ENCODE peak calls at places on chromosomes 6 and 20, in five cellular contexts. H is mesenchymal stem cell, N is mammary epithelial cell, G is OCI-LY7, W is lower lobe of right lung. U is an unnamed sample. For H3K36me3, the result is how much of the 10 kb centered on the place peaks cover.

GRCh38 chr6:168542301-168542700 is 101.3 kb downstream of the SMOC2 start:
- DNase-seq in G (no peak), H (no peak), N (no peak), W (peak), U (no peak)

GRCh38 chr6:34233867-34234266 is 2.8 kb upstream of the HMGA1 start:
- DNase-seq in N (no peak), H (no peak), W (no peak), G (no peak), U (no peak)

GRCh38 chr6:15243994-15244604 is 1.8 kb upstream of the JARID2 start:
- DNase-seq in W (no peak), G (no peak), N (no peak), H (peak), U (no peak)

GRCh38 chr6:99943846-99944245 is 50.2 kb downstream of the MCHR2 start:
- DNase-seq in N (no peak), W (no peak), H (no peak), G (no peak), U (no peak)

GRCh38 chr6:167495506-167496391 is 170.9 kb downstream of the TTLL2 start:
- DNase-seq in H (no peak), G (no peak), N (no peak), W (no peak), U (no peak)

GRCh38 chr6:15504040-15504491 is 158.8 kb downstream of the DTNBP1 start:
- DNase-seq in N (no peak), G (no peak), W (no peak), H (no peak), U (no peak)

GRCh38 chr6:4296552-4296951 is 161.2 kb upstream of the ECI2 start:
- DNase-seq in H (no peak), G (no peak), W (no peak), N (no peak), U (no peak)

GRCh38 chr6:144931172-144932035 is 646.3 kb downstream of the UTRN start:
- DNase-seq in W (no peak), G (peak), H (peak), N (peak), U (peak)

GRCh38 chr6:159047896-159048685 is 3.3 kb upstream of the TAGAP start:
- DNase-seq in W (no peak), N (no peak), H (no peak), G (no peak), U (no peak)

GRCh38 chr6:36067374-36068011 is 39.9 kb downstream of the MAPK14 start:
- DNase-seq in N (peak), H (peak), W (no peak), G (no peak), U (no peak)

GRCh38 chr20:1965520-1966278 is 28.2 kb downstream of the PDYN start:
- DNase-seq in H (peak), G (peak), N (peak), W (peak), U (peak)
- H3K4me3 ChIP-seq in H (peak), G (no peak), N (no peak), W (no peak), U (no peak)

GRCh38 chr20:17655286-17655651 is 26.8 kb downstream of the RRBP1 start:
- DNase-seq in G (no peak), W (no peak), N (no peak), H (no peak), U (no peak)
- H3K36me3 ChIP-seq in G (under half), W (under half), N (under half), H (half or more), U (under half)

DNA sequence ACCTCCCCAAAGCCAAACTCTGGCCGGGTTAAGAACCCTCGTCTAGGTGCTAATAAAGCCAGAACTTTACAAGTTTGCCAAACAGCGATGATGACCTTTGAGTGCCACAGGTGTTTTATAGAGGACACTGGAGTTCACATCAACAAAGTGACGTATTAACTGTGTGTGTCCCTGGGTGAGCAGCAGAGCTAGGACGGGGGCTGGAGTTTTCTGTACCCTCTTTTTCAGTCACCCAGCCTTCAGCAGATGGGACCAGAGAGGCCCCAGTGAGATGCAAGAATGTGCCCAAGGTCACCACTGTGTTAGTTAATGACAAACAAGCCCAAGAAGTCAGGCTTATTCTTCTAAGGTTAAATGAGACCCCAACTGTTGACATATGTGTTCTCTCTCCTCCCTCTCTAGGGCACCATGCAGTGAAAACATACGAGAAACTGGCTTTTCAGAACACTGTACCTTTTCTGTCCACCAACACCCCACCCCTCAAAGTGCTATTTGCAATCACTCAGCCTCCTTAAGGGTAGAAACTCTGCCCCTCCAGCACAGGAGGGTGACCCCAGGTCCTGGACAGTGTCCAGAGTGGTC is 5.3 kb downstream of the SDC4 start:
- DNase-seq in H (no peak), N (no peak), G (no peak), W (no peak), U (no peak)
- H3K27ac ChIP-seq in H (peak), N (peak), G (no peak), W (peak), U (no peak)

GRCh38 chr20:45345104-45345936 is 2.9 kb downstream of the SDC4 start:
- DNase-seq in H (no peak), G (no peak), N (peak), W (peak), U (no peak)
- H3K4me3 ChIP-seq in H (peak), G (no peak), N (peak), W (peak), U (no peak)

DNA sequence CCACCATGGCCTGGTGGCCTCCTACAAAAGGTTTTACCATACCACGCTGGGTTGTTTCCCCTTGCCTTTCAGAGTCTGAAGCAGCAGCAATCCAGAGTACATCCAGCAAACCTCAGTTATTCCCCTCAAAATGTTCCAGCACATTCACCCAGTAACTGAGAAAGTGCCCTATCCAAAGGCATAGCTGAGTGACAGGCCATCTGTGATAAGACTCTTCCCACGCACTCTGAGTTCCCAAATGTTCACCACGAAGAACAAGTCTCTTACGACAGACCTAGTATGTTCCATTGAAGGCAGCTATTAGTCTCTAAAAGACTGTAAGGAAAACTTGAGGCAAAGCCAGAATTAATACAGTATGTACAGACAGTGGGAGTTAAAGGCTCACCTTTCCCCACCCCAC is 31.6 kb upstream of the C20orf144 start:
- DNase-seq in G (no peak), W (no peak), H (no peak), N (no peak), U (no peak)
- H3K36me3 ChIP-seq in G (half or more), W (half or more), H (under half), N (under half), U (under half)

DNA sequence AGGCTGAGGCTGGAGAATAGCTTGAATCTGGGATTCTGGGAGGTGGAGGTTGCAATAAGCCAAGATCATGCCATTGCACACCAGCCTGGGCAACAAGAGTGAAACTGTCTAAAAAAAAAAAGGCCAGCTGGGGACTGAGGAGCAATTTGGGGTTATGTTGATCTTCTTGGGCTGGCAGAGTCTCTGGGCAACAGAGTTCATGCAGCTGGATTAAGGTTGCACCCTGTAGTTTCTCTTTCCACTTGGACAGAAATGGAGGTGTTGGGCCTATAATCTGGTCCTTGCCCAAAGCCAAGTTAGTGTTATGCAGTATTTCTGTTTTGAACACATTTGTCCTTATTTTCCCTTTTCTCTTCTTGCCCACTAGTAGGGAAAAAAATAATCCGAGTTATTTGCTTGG is 213.7 kb downstream of the SOX4 start:
- DNase-seq in W (no peak), N (no peak), G (no peak), H (no peak), U (no peak)
- H3K27ac ChIP-seq in W (no peak), N (no peak), G (no peak), H (no peak), U (no peak)

DNA sequence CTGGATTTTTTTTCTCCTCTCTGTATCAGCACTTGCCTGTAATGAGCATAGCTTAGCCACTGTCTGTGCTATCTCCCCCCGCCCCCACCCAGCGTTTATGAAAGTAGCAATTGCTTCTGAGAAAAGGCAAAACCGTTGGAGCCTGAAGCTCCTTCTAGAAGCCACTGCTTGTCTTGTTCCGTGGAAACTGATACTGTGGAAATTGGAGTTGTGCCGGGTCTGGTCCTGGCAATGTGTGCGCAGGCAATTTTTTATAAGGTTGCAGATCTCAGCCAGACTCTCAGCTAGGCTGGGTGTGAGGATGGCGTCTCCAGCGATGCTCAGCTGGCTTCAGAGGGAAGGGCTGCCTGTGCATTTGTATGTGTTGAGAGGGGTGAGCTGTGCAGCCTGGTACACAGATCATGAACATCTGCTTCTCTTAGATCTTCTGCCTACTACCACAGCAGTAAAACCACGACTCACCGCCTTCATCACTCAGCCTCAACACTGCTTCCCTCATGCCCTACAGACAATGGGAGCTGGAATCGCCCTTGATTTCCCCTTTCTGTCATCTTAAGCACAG is 72.4 kb upstream of the GTSF1L start:
- DNase-seq in N (no peak), H (peak), W (no peak), G (no peak), U (no peak)
- H3K4me3 ChIP-seq in N (no peak), H (no peak), W (no peak), G (no peak), U (no peak)

GRCh38 chr6:127460465-127460864 is 1.3 kb upstream of the KIAA0408 start:
- DNase-seq in G (no peak), N (no peak), W (no peak), H (no peak), U (no peak)
- H3K36me3 ChIP-seq in G (under half), N (under half), W (under half), H (under half), U (under half)

GRCh38 chr20:59006167-59006863 is 739 bp downstream of the CTSZ start:
- DNase-seq in G (peak), N (peak), H (no peak), W (peak), U (no peak)
- H3K27ac ChIP-seq in G (peak), N (peak), H (no peak), W (peak), U (peak)

GRCh38 chr6:149484733-149485700 is at the start of gene ZC3H12D:
- DNase-seq in H (peak), N (no peak), W (peak), G (peak), U (peak)

GRCh38 chr6:149483302-149483701 is 1.5 kb downstream of the ZC3H12D start:
- DNase-seq in G (peak), W (no peak), N (no peak), H (no peak), U (no peak)

GRCh38 chr6:149480502-149481280 is 4.1 kb downstream of the ZC3H12D start:
- DNase-seq in H (no peak), G (peak), W (no peak), N (no peak), U (peak)

GRCh38 chr6:149483849-149484635 is 772 bp downstream of the ZC3H12D start:
- DNase-seq in N (no peak), G (peak), H (no peak), W (no peak), U (no peak)

DNA sequence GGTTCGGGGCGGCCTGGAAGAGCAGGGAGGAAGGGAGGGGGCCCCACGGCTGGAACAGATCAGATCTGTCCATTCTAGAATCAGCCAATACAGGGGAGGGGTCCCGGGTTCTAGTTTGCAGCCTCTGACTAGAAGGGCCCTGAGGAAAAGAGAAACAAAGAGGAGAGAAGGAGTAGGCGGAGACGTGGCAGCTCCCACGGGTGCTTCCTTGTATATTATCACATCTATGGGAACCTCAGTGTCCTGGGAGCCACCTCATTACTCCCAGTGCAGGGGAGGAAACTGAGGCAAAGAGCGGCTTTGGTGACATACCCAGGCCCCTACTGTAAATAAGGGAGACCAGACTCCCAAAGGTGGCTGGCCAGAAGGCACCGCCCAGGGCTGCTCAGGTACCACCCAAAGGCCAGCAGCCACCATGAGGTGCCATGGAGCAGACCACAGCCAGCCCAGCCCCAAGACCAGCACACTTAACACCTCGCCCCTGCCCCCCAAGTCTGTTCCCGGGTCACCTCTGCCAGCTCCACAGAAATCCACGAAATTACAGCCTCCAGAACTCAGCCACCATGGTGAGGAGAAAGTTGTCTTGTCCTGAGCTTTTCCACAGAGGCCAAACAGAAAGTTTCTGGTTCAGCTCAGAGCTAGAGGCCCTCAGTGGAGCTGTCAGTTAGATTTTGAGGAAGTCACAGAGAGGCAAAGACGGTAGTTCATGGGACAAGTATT is 2.1 kb downstream of the ZC3H12D start:
- DNase-seq in G (peak), N (no peak), W (peak), H (no peak), U (no peak)
- H3K4me3 ChIP-seq in G (peak), N (no peak), W (peak), H (peak), U (peak)

U was measured in effector memory CD4-positive, alpha-beta T cell.